ENCODE peak calls at places on chromosomes 3 and 15, in five cellular contexts. L, J, T, F and B are unnamed samples.

GRCh38 chr3:27824312-27825200 is 102.4 kb upstream of the EOMES start:
- DNase-seq in L (no peak), J (no peak), T (no peak), F (no peak), B (no peak)

GRCh38 chr3:72255736-72256559 is 471.0 kb upstream of the PROK2 start:
- DNase-seq in L (peak; percentile 43), J (peak; percentile 10), T (peak; percentile 5), F (peak; percentile 38), B (peak; percentile 45)

GRCh38 chr15:89820651-89821611 is 6.3 kb upstream of the ANPEP start:
- DNase-seq in L (no peak), J (no peak), T (no peak), F (no peak), B (no peak)

GRCh38 chr15:35545316-35545824 is 595 bp downstream of the DPH6 start:
- DNase-seq in L (peak; percentile 14), J (no peak), T (no peak), F (no peak), B (no peak)

GRCh38 chr3:17632401-17633100 is 109.9 kb downstream of the TBC1D5 start:
- DNase-seq in L (peak; percentile 42), J (no peak), T (no peak), F (no peak), B (peak; percentile 44)

GRCh38 chr3:195543642-195544536 is 764 bp upstream of the PPP1R2 start:
- DNase-seq in L (no peak), J (no peak), T (no peak), F (no peak), B (no peak)

GRCh38 chr3:35321008-35321407 is 318.3 kb upstream of the ARPP21 start:
- DNase-seq in L (no peak), J (no peak), T (no peak), F (no peak), B (no peak)

GRCh38 chr15:40064231-40064894 is 25.4 kb upstream of the SRP14 start:
- DNase-seq in L (peak; percentile 21), J (no peak), T (no peak), F (no peak), B (no peak)